ENCODE peak calls at places on chromosome 17, in four cellular contexts. W is trophoblast cell, Q is H1, T is neuronal stem cell. M is an unnamed sample.

GRCh38 chr17:1002412-1002753 is 5.5 kb downstream of the TIMM22 start:
- DNase-seq in Q (no peak), W (peak; percentile 24), T (no peak), M (no peak)

GRCh38 chr17:77857613-77858012 is 100.9 kb upstream of the TNRC6C start:
- DNase-seq in T (no peak), W (no peak), Q (no peak), M (no peak)

GRCh38 chr17:27457731-27458523 is 1.7 kb downstream of the KSR1 start:
- DNase-seq in Q (no peak), W (peak; percentile 46), T (peak; percentile 33), M (no peak)

GRCh38 chr17:75635610-75636202 is 2.5 kb downstream of the SMIM5 start:
- DNase-seq in W (no peak), Q (no peak), T (no peak), M (no peak)

GRCh38 chr17:38579934-38580333 is 25.8 kb downstream of the SRCIN1 start:
- DNase-seq in T (no peak), Q (peak; percentile 83), W (peak; percentile 33), M (peak; percentile 89)

GRCh38 chr17:48352630-48353029 is 77.4 kb downstream of the SKAP1 start:
- DNase-seq in T (no peak), Q (no peak), W (no peak), M (no peak)

GRCh38 chr17:77318491-77319210 is 177.9 kb downstream of the SEC14L1 start:
- DNase-seq in Q (no peak), T (no peak), W (peak; percentile 49), M (no peak)

GRCh38 chr17:41695954-41696720 is 7.5 kb downstream of the EIF1 start:
- DNase-seq in W (peak; percentile 95), Q (peak; percentile 66), T (peak; percentile 70), M (no peak)

GRCh38 chr17:8124350-8125195 is 667 bp upstream of the HES7 start:
- DNase-seq in T (no peak), Q (peak; percentile 55), W (peak; percentile 31), M (no peak)

GRCh38 chr17:32192379-32192778 is 50.1 kb downstream of the RHOT1 start:
- DNase-seq in T (no peak), W (no peak), Q (no peak), M (no peak)

GRCh38 chr17:65362826-65363225 is 198.6 kb downstream of the AXIN2 start:
- DNase-seq in W (peak; percentile 62), Q (no peak), T (no peak), M (no peak)

GRCh38 chr17:2050246-2050866 is 4.5 kb upstream of the HIC1 start:
- DNase-seq in Q (peak; percentile 77), W (peak; percentile 77), T (peak; percentile 76), M (peak; percentile 72)

GRCh38 chr17:17940451-17940911 is 31.7 kb downstream of the TOM1L2 start:
- DNase-seq in W (peak; percentile 43), T (no peak), Q (no peak), M (no peak)

GRCh38 chr17:2002767-2003329 is 22.3 kb downstream of the RTN4RL1 start:
- DNase-seq in Q (no peak), W (no peak), T (no peak), M (no peak)

GRCh38 chr17:77608431-77608830 is 350.1 kb upstream of the TNRC6C start:
- DNase-seq in Q (peak; percentile 17), T (no peak), W (no peak), M (peak; percentile 26)

GRCh38 chr17:72617557-72617956 is 474.9 kb downstream of the SLC39A11 start:
- DNase-seq in Q (no peak), W (peak; percentile 46), T (no peak), M (no peak)

GRCh38 chr17:72615627-72615991 is 476.9 kb downstream of the SLC39A11 start:
- DNase-seq in W (no peak), Q (no peak), T (no peak), M (no peak)

GRCh38 chr17:72616457-72616856 is 476.0 kb downstream of the SLC39A11 start:
- DNase-seq in Q (no peak), W (no peak), T (no peak), M (no peak)

GRCh38 chr17:72619976-72620650 is 472.4 kb downstream of the SLC39A11 start:
- DNase-seq in T (no peak), W (no peak), Q (no peak), M (no peak)

DNA sequence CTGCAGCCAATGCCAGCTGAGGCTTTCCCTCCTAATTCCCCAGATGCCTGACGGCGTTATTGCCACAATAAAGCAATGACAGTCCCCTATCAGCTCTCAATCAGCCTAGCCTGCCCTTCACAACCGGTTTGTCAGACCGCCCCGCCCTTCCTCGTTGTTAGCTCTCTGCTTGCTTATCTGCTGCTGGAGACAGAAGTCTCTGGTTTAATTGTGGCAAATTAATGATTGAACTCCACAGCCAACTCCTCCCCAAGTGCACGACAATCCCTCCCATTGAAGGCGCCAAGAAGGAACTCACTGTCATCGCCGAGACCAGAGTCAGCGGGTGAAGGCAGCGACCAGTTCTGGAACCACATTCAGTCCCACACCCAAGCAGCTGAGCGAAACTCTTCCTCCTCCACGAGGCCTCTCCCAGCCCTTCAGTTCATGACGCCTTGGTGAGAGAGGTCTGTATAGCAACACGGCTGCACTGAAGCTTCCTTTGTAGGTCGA is 474.4 kb downstream of the SLC39A11 start:
- DNase-seq in T (no peak), Q (no peak), W (peak; percentile 87), M (no peak)
- H2BK5ac ChIP-seq in T (no peak overlapping the region), Q (no peak overlapping the region), W (no peak overlapping the region), M (no peak overlapping the region)

GRCh38 chr17:16258916-16259315 is 41.9 kb downstream of the PIGL start:
- DNase-seq in T (no peak), W (no peak), Q (no peak), M (no peak)
- H3K18ac ChIP-seq in T (no peak overlapping the region), W (no peak overlapping the region), Q (no peak overlapping the region), M (no peak overlapping the region)

GRCh38 chr17:6575596-6575988 is 19.2 kb upstream of the PITPNM3 start:
- DNase-seq in W (no peak), T (no peak), Q (no peak), M (no peak)
- H2BK5ac ChIP-seq in W (no peak overlapping the region), T (no peak overlapping the region), Q (no peak overlapping the region), M (no peak overlapping the region)

DNA sequence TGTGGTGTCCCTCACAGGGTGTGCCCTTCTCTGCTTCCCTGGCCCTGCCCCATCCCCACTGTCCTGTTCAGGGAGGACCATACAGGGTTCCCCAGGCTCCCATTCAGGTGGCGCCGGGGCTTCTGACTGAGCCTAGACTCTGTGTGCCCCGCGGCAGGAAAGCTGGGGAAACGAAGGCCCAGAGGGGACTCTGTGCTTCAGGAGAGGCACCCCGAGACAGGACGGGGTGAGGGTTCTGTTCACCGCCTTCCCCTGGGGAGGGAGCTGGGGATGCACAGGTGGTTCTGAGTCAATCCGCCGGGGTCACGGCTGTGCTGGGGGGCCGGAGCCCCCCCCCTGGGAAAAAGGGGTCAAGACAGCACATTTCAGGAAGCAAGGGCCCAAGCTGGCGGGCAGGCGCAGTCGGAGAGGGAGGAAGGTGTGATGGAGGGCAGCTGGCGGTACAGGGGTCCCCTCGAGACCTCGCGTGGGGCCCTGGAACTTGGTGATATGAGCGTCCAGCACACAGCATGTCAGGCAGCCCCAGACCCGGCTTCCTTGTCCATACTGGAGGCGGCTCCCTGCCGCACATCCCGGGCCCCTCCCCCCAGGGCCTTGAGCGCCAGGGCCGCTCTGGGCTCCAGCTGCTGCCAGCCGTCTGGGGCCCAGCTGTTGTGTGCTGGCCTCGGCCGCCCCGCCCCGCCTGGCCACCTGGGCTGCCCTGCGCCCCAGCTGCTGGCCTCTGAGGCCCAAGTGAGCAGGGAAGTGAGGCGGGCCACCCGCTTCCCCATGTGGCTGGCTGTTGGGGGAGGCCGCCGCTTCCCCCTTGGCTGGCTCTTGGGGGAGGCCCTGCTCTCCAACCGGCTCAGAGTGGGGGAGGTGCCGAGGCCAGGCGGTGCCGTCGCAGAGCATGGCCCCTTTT is 5.6 kb upstream of the NOTUM start:
- DNase-seq in Q (peak; percentile 70), W (peak; percentile 71), T (no peak), M (peak; percentile 85)
- H3K18ac ChIP-seq in Q (peak overlapping the region; percentile 87), W (peak overlapping the region; percentile 47), T (peak overlapping the region; percentile 50), M (no peak overlapping the region)